ENCODE peak calls at places on chromosomes 13 and 19, in five cellular contexts. V, K, B, G and C are unnamed samples.

GRCh38 chr13:97342136-97342535 is 91.8 kb upstream of the RAP2A start:
- DNase-seq in V (no peak), B (no peak), K (no peak), G (no peak), C (no peak)

GRCh38 chr19:30180691-30181090 is 191.5 kb upstream of the ZNF536 start:
- DNase-seq in V (no peak), G (no peak), K (no peak), B (no peak), C (no peak)

GRCh38 chr19:58469241-58470013 is 2.5 kb downstream of the ZNF324 start:
- DNase-seq in V (no peak), K (no peak), B (no peak), G (no peak), C (no peak)

GRCh38 chr13:51192348-51192747 is 29.9 kb upstream of the FAM124A start:
- DNase-seq in G (no peak), V (peak; percentile 17), K (no peak), B (no peak), C (no peak)

GRCh38 chr13:67075239-67075638 is 154.9 kb downstream of the PCDH9 start:
- DNase-seq in G (no peak), V (peak; percentile 52), K (no peak), B (no peak), C (no peak)

GRCh38 chr19:4553775-4554174 is 5.7 kb downstream of the SEMA6B start:
- DNase-seq in V (no peak), G (no peak), K (no peak), B (no peak), C (no peak)

GRCh38 chr19:2394669-2395292 is 32.6 kb downstream of the TIMM13 start:
- DNase-seq in G (no peak), B (no peak), V (no peak), K (no peak), C (no peak)

GRCh38 chr13:35720690-35721554 is 244.4 kb upstream of the MAB21L1 start:
- DNase-seq in V (peak; percentile 57), B (peak; percentile 49), K (peak; percentile 31), G (no peak), C (peak; percentile 65)

GRCh38 chr19:32313866-32314265 is 31.5 kb upstream of the ZNF507 start:
- DNase-seq in K (no peak), G (no peak), B (no peak), V (no peak), C (no peak)

GRCh38 chr13:48797127-48797526 is 143.4 kb downstream of the CYSLTR2 start:
- DNase-seq in V (no peak), G (no peak), K (no peak), B (no peak), C (no peak)

GRCh38 chr13:100361504-100361903 is 227.1 kb downstream of the GGACT start:
- DNase-seq in V (peak; percentile 72), K (no peak), G (no peak), B (no peak), C (no peak)

GRCh38 chr13:74710006-74710405 is 575.8 kb upstream of the KLF12 start:
- DNase-seq in B (no peak), V (peak; percentile 24), K (no peak), G (no peak), C (no peak)

GRCh38 chr19:343451-343931 is 1.1 kb downstream of the MIER2 start:
- DNase-seq in B (peak; percentile 43), K (no peak), V (peak; percentile 32), G (no peak), C (no peak)

GRCh38 chr13:37407156-37407555 is 191.4 kb downstream of the POSTN start:
- DNase-seq in K (no peak), V (no peak), G (no peak), B (no peak), C (no peak)

GRCh38 chr13:91946498-91947070 is 548.2 kb downstream of the GPC5 start:
- DNase-seq in G (no peak), V (peak; percentile 0), K (no peak), B (no peak), C (peak; percentile 8)

GRCh38 chr19:35756373-35757230 is at the start of gene HSPB6:
- DNase-seq in K (no peak), V (peak; percentile 49), G (no peak), B (peak; percentile 88), C (no peak)

GRCh38 chr13:59715591-59715990 is 448.1 kb downstream of the DIAPH3 start:
- DNase-seq in G (no peak), B (no peak), V (no peak), K (no peak), C (no peak)

GRCh38 chr13:76505437-76505836 is 380.8 kb downstream of the KCTD12 start:
- DNase-seq in B (no peak), G (no peak), K (no peak), V (no peak), C (no peak)

GRCh38 chr13:43390101-43390500 is 366.7 kb downstream of the DNAJC15 start:
- DNase-seq in G (no peak), V (peak; percentile 62), K (no peak), B (no peak), C (no peak)

GRCh38 chr13:100290165-100290801 is 201.4 kb downstream of the PCCA start:
- DNase-seq in G (peak; percentile 23), K (no peak), B (no peak), V (no peak), C (no peak)

GRCh38 chr13:36999054-36999927 is at the start of gene ALG5:
- DNase-seq in G (peak; percentile 54), K (peak; percentile 77), V (peak; percentile 83), B (peak; percentile 94), C (peak; percentile 56)

GRCh38 chr19:40274585-40275544 is 10.3 kb downstream of the AKT2 start:
- DNase-seq in B (no peak), G (no peak), K (no peak), V (no peak), C (no peak)

GRCh38 chr19:42323852-42324654 is 1.4 kb upstream of the MEGF8 start:
- DNase-seq in G (no peak), B (no peak), K (no peak), V (no peak), C (no peak)

GRCh38 chr19:3142292-3142670 is 6.4 kb downstream of the GNA15 start:
- DNase-seq in G (no peak), V (peak; percentile 92), K (peak; percentile 82), B (no peak), C (peak; percentile 69)

GRCh38 chr13:47480941-47481340 is 520.1 kb downstream of the SUCLA2 start:
- DNase-seq in B (no peak), G (no peak), K (no peak), V (no peak), C (no peak)

GRCh38 chr19:13882419-13882795 is 5.5 kb downstream of the NANOS3 start:
- DNase-seq in K (no peak), B (no peak), G (no peak), V (no peak), C (no peak)

GRCh38 chr13:73793361-73793760 is 340.8 kb downstream of the KLF12 start:
- DNase-seq in K (no peak), B (no peak), G (no peak), V (no peak), C (no peak)

GRCh38 chr13:98269386-98269785 is 92.3 kb upstream of the RNF113B start:
- DNase-seq in V (no peak), G (no peak), K (no peak), B (no peak), C (no peak)

GRCh38 chr13:60356970-60357369 is 40.0 kb upstream of the TDRD3 start:
- DNase-seq in K (no peak), B (no peak), V (no peak), G (no peak), C (no peak)